ENCODE peak calls at places on chromosomes 5 and 9, in nine cellular contexts. One of them, this sample, is unnamed.

GRCh38 chr9:128127568-128127989 is at the start of gene PTGES2:
- DNase-seq in right cardiac atrium: peak; percentile 88
- DNase-seq in GM23338: peak; percentile 83
- DNase-seq in adrenal gland: peak; percentile 81
- DNase-seq in fibroblast of lung: peak; percentile 81
- DNase-seq in lung: peak; percentile 79
- DNase-seq in OCI-LY7: peak; percentile 89
- DNase-seq in CD8-positive, alpha-beta T cell: peak; percentile 86
- DNase-seq in right lobe of liver: peak; percentile 91
- DNase-seq in this sample: peak; percentile 90

GRCh38 chr9:117178596-117179111 is 236.2 kb downstream of the ASTN2 start:
- DNase-seq in right cardiac atrium: no peak
- DNase-seq in GM23338: no peak
- DNase-seq in adrenal gland: no peak
- DNase-seq in fibroblast of lung: peak; percentile 41
- DNase-seq in lung: no peak
- DNase-seq in OCI-LY7: no peak
- DNase-seq in CD8-positive, alpha-beta T cell: no peak
- DNase-seq in right lobe of liver: no peak
- DNase-seq in this sample: no peak

GRCh38 chr9:98657897-98658296 is 50.8 kb downstream of the GABBR2 start:
- DNase-seq in right cardiac atrium: no peak
- DNase-seq in GM23338: no peak
- DNase-seq in adrenal gland: no peak
- DNase-seq in fibroblast of lung: peak; percentile 84
- DNase-seq in lung: no peak
- DNase-seq in OCI-LY7: no peak
- DNase-seq in CD8-positive, alpha-beta T cell: no peak
- DNase-seq in right lobe of liver: no peak
- DNase-seq in this sample: no peak

GRCh38 chr5:128693779-128694178 is 155.7 kb upstream of the FBN2 start:
- DNase-seq in right cardiac atrium: no peak
- DNase-seq in GM23338: no peak
- DNase-seq in adrenal gland: no peak
- DNase-seq in fibroblast of lung: peak; percentile 23
- DNase-seq in lung: no peak
- DNase-seq in OCI-LY7: no peak
- DNase-seq in CD8-positive, alpha-beta T cell: no peak
- DNase-seq in right lobe of liver: no peak
- DNase-seq in this sample: no peak

GRCh38 chr9:20208156-20208555 is 414.1 kb downstream of the MLLT3 start:
- DNase-seq in right cardiac atrium: no peak
- DNase-seq in GM23338: no peak
- DNase-seq in adrenal gland: no peak
- DNase-seq in fibroblast of lung: no peak
- DNase-seq in lung: no peak
- DNase-seq in OCI-LY7: no peak
- DNase-seq in CD8-positive, alpha-beta T cell: no peak
- DNase-seq in right lobe of liver: no peak
- DNase-seq in this sample: no peak

GRCh38 chr5:126354012-126354856 is 69.0 kb upstream of the GRAMD2B start:
- DNase-seq in right cardiac atrium: no peak
- DNase-seq in GM23338: peak; percentile 45
- DNase-seq in adrenal gland: no peak
- DNase-seq in fibroblast of lung: peak; percentile 99
- DNase-seq in lung: no peak
- DNase-seq in OCI-LY7: peak; percentile 46
- DNase-seq in CD8-positive, alpha-beta T cell: no peak
- DNase-seq in right lobe of liver: no peak
- DNase-seq in this sample: no peak

GRCh38 chr9:108776920-108777650 is 78.7 kb downstream of the ACTL7B start:
- DNase-seq in right cardiac atrium: no peak
- DNase-seq in GM23338: peak; percentile 59
- DNase-seq in adrenal gland: no peak
- DNase-seq in fibroblast of lung: peak; percentile 89
- DNase-seq in lung: no peak
- DNase-seq in OCI-LY7: no peak
- DNase-seq in CD8-positive, alpha-beta T cell: no peak
- DNase-seq in right lobe of liver: no peak
- DNase-seq in this sample: no peak

GRCh38 chr5:33537240-33537639 is 96.5 kb downstream of the TARS1 start:
- DNase-seq in right cardiac atrium: no peak
- DNase-seq in GM23338: no peak
- DNase-seq in adrenal gland: peak; percentile 13
- DNase-seq in fibroblast of lung: peak; percentile 20
- DNase-seq in lung: no peak
- DNase-seq in OCI-LY7: no peak
- DNase-seq in CD8-positive, alpha-beta T cell: no peak
- DNase-seq in right lobe of liver: no peak
- DNase-seq in this sample: no peak

GRCh38 chr5:13470256-13470655 is 474.2 kb downstream of the DNAH5 start:
- DNase-seq in right cardiac atrium: no peak
- DNase-seq in GM23338: no peak
- DNase-seq in adrenal gland: no peak
- DNase-seq in fibroblast of lung: no peak
- DNase-seq in lung: no peak
- DNase-seq in OCI-LY7: no peak
- DNase-seq in CD8-positive, alpha-beta T cell: no peak
- DNase-seq in right lobe of liver: no peak
- DNase-seq in this sample: no peak

GRCh38 chr5:16856531-16856930 is 79.6 kb downstream of the MYO10 start:
- DNase-seq in right cardiac atrium: no peak
- DNase-seq in GM23338: no peak
- DNase-seq in adrenal gland: no peak
- DNase-seq in fibroblast of lung: peak; percentile 64
- DNase-seq in lung: no peak
- DNase-seq in OCI-LY7: no peak
- DNase-seq in CD8-positive, alpha-beta T cell: no peak
- DNase-seq in right lobe of liver: no peak
- DNase-seq in this sample: no peak

GRCh38 chr9:34633166-34633565 is 4.3 kb upstream of the ARID3C start:
- DNase-seq in right cardiac atrium: no peak
- DNase-seq in GM23338: no peak
- DNase-seq in adrenal gland: no peak
- DNase-seq in fibroblast of lung: no peak
- DNase-seq in lung: no peak
- DNase-seq in OCI-LY7: no peak
- DNase-seq in CD8-positive, alpha-beta T cell: no peak
- DNase-seq in right lobe of liver: no peak
- DNase-seq in this sample: no peak

GRCh38 chr5:86977185-86977584 is 290.5 kb upstream of the RASA1 start:
- DNase-seq in right cardiac atrium: no peak
- DNase-seq in GM23338: no peak
- DNase-seq in adrenal gland: no peak
- DNase-seq in fibroblast of lung: no peak
- DNase-seq in lung: no peak
- DNase-seq in OCI-LY7: no peak
- DNase-seq in CD8-positive, alpha-beta T cell: no peak
- DNase-seq in right lobe of liver: no peak
- DNase-seq in this sample: no peak

GRCh38 chr5:59799668-59800374 is 93.7 kb downstream of the PDE4D start:
- DNase-seq in right cardiac atrium: no peak
- DNase-seq in GM23338: peak; percentile 74
- DNase-seq in adrenal gland: no peak
- DNase-seq in fibroblast of lung: no peak
- DNase-seq in lung: no peak
- DNase-seq in OCI-LY7: peak; percentile 78
- DNase-seq in CD8-positive, alpha-beta T cell: no peak
- DNase-seq in right lobe of liver: no peak
- DNase-seq in this sample: no peak

GRCh38 chr9:134265078-134265477 is 61.2 kb upstream of the RXRA start:
- DNase-seq in right cardiac atrium: no peak
- DNase-seq in GM23338: no peak
- DNase-seq in adrenal gland: no peak
- DNase-seq in fibroblast of lung: no peak
- DNase-seq in lung: no peak
- DNase-seq in OCI-LY7: no peak
- DNase-seq in CD8-positive, alpha-beta T cell: no peak
- DNase-seq in right lobe of liver: peak; percentile 84
- DNase-seq in this sample: no peak

GRCh38 chr9:134268308-134268724 is 57.9 kb upstream of the RXRA start:
- DNase-seq in right cardiac atrium: no peak
- DNase-seq in GM23338: no peak
- DNase-seq in adrenal gland: no peak
- DNase-seq in fibroblast of lung: no peak
- DNase-seq in lung: no peak
- DNase-seq in OCI-LY7: peak; percentile 76
- DNase-seq in CD8-positive, alpha-beta T cell: no peak
- DNase-seq in right lobe of liver: no peak
- DNase-seq in this sample: no peak

GRCh38 chr9:134266418-134266817 is 59.8 kb upstream of the RXRA start:
- DNase-seq in right cardiac atrium: no peak
- DNase-seq in GM23338: no peak
- DNase-seq in adrenal gland: no peak
- DNase-seq in fibroblast of lung: no peak
- DNase-seq in lung: no peak
- DNase-seq in OCI-LY7: no peak
- DNase-seq in CD8-positive, alpha-beta T cell: no peak
- DNase-seq in right lobe of liver: no peak
- DNase-seq in this sample: no peak

GRCh38 chr9:134264169-134264568 is 62.1 kb upstream of the RXRA start:
- DNase-seq in right cardiac atrium: no peak
- DNase-seq in GM23338: no peak
- DNase-seq in adrenal gland: no peak
- DNase-seq in fibroblast of lung: no peak
- DNase-seq in lung: no peak
- DNase-seq in OCI-LY7: no peak
- DNase-seq in CD8-positive, alpha-beta T cell: no peak
- DNase-seq in right lobe of liver: peak; percentile 52
- DNase-seq in this sample: no peak

GRCh38 chr9:134267305-134268265 is 58.7 kb upstream of the RXRA start:
- DNase-seq in right cardiac atrium: no peak
- DNase-seq in GM23338: peak; percentile 44
- DNase-seq in adrenal gland: peak; percentile 79
- DNase-seq in fibroblast of lung: no peak
- DNase-seq in lung: no peak
- DNase-seq in OCI-LY7: no peak
- DNase-seq in CD8-positive, alpha-beta T cell: no peak
- DNase-seq in right lobe of liver: peak; percentile 96
- DNase-seq in this sample: no peak
- H3K4me1 ChIP-seq in right cardiac atrium: peaks cover 5% of the 10 kb centered on the region
- H3K4me1 ChIP-seq in GM23338: no peaks in the 10 kb centered on the region
- H3K4me1 ChIP-seq in adrenal gland: peaks cover 6% of the 10 kb centered on the region
- H3K4me1 ChIP-seq in fibroblast of lung: no peaks in the 10 kb centered on the region
- H3K4me1 ChIP-seq in lung: no peaks in the 10 kb centered on the region
- H3K4me1 ChIP-seq in OCI-LY7: peaks cover 15% of the 10 kb centered on the region
- H3K4me1 ChIP-seq in CD8-positive, alpha-beta T cell: no peaks in the 10 kb centered on the region
- H3K4me1 ChIP-seq in right lobe of liver: peaks cover 61% of the 10 kb centered on the region
- H3K4me1 ChIP-seq in this sample: no peaks in the 10 kb centered on the region

DNA sequence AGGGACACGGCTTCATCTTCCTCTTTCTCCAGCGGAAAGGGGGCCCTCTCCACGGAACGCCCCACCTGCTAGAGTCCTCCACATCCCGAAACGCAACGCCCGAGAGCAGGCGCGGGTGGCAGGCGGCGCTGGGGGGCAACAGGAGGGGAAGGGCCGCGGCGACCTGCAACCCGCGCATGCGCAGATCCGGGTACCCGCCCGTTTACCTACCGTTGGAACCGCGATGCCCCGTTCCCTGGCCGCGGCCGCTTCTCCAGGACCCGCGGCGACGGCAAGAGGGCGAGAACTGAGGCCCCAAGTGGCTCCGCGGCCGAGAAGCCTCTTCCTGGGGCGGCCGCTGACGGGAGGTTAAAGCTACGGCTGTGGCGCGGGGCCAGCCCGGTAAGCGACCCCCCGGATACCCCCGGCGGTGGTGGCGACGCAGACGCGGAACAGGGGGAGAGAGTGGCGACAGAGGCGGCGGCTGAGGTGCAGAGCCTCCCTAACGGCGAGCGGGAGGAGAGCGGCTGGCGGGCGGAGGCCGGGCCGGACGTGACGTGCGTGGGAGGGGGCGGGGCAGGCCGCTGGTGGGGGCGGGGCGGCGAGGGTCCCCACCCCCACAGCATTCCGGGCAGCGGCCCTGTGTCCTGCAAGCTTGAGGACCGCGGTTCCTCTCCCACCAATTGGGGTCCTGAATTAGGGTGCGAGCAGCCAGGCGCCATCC is at the start of gene FAM13B:
- DNase-seq in right cardiac atrium: peak; percentile 83
- DNase-seq in GM23338: peak; percentile 76
- DNase-seq in adrenal gland: peak; percentile 80
- DNase-seq in fibroblast of lung: peak; percentile 56
- DNase-seq in lung: peak; percentile 77
- DNase-seq in OCI-LY7: peak; percentile 86
- DNase-seq in CD8-positive, alpha-beta T cell: peak; percentile 87
- DNase-seq in right lobe of liver: peak; percentile 89
- DNase-seq in this sample: peak; percentile 85
- H3K4me1 ChIP-seq in right cardiac atrium: peaks cover 3% of the 10 kb centered on the region
- H3K4me1 ChIP-seq in GM23338: peaks cover 23% of the 10 kb centered on the region
- H3K4me1 ChIP-seq in adrenal gland: peaks cover 31% of the 10 kb centered on the region
- H3K4me1 ChIP-seq in fibroblast of lung: peaks cover 4% of the 10 kb centered on the region
- H3K4me1 ChIP-seq in lung: peaks cover 12% of the 10 kb centered on the region
- H3K4me1 ChIP-seq in OCI-LY7: peaks cover 65% of the 10 kb centered on the region
- H3K4me1 ChIP-seq in CD8-positive, alpha-beta T cell: peaks cover 55% of the 10 kb centered on the region
- H3K4me1 ChIP-seq in right lobe of liver: peaks cover 23% of the 10 kb centered on the region
- H3K4me1 ChIP-seq in this sample: peaks cover 23% of the 10 kb centered on the region

DNA sequence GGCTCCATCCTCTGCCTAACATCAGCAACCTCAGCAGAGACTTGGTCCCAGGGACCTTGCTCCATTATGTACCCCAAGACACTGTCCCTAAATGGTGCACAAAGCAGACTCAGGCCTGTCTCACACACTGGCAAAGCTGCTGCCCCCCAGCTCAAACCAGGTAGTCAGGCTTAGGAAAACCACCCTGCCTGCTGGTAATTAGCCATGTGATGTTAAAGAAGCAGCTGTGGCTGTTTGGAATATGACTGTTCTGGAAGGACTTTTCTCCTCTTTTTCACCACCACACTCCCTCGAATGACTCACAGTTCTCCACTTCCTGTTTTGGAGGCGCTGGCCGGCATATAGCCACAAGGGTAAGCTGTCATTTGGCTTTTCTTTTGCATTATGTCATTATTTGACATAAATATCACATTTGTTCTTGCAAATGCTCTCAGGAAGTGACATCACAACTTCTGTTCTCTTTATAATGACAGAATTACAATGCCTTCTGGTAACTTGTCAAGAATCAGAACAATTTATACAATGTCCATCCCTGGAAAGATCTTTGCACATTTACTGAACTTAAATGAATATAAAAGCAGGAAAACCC is 113.9 kb downstream of the SUSD1 start:
- DNase-seq in right cardiac atrium: peak; percentile 70
- DNase-seq in GM23338: no peak
- DNase-seq in adrenal gland: peak; percentile 70
- DNase-seq in fibroblast of lung: peak; percentile 99
- DNase-seq in lung: peak; percentile 57
- DNase-seq in OCI-LY7: no peak
- DNase-seq in CD8-positive, alpha-beta T cell: no peak
- DNase-seq in right lobe of liver: no peak
- DNase-seq in this sample: peak; percentile 89
- H3K4me1 ChIP-seq in right cardiac atrium: peaks cover 11% of the 10 kb centered on the region
- H3K4me1 ChIP-seq in GM23338: peaks cover 13% of the 10 kb centered on the region
- H3K4me1 ChIP-seq in adrenal gland: peaks cover 11% of the 10 kb centered on the region
- H3K4me1 ChIP-seq in fibroblast of lung: peaks cover 32% of the 10 kb centered on the region
- H3K4me1 ChIP-seq in lung: peaks cover 13% of the 10 kb centered on the region
- H3K4me1 ChIP-seq in OCI-LY7: no peaks in the 10 kb centered on the region
- H3K4me1 ChIP-seq in CD8-positive, alpha-beta T cell: peaks cover 7% of the 10 kb centered on the region
- H3K4me1 ChIP-seq in right lobe of liver: peaks cover 44% of the 10 kb centered on the region
- H3K4me1 ChIP-seq in this sample: peaks cover 4% of the 10 kb centered on the region

DNA sequence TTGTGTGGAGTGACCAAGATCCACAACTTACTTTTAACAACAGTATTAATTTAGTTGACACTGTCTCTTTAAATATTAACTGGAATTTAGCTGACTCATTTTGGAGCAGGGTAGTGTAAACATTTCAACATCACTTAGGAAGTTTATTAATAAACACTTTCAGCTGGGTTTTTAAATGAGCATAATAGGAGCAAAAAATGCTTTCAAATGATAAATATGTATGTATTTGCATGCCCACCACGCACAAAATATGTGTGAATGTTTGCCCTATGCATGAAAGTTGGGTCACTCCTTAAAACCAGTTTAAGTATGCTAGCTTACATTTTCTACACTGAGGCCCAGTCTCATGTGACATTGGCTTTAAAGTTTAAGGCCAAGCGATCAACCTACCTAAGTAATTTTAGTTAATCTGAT is 2.9 kb downstream of the ZFAND5 start:
- DNase-seq in right cardiac atrium: no peak
- DNase-seq in GM23338: no peak
- DNase-seq in adrenal gland: no peak
- DNase-seq in fibroblast of lung: peak; percentile 31
- DNase-seq in lung: no peak
- DNase-seq in OCI-LY7: no peak
- DNase-seq in CD8-positive, alpha-beta T cell: no peak
- DNase-seq in right lobe of liver: no peak
- DNase-seq in this sample: no peak
- H3K4me1 ChIP-seq in right cardiac atrium: no peaks in the 10 kb centered on the region
- H3K4me1 ChIP-seq in GM23338: peaks cover 40% of the 10 kb centered on the region
- H3K4me1 ChIP-seq in adrenal gland: peaks cover 38% of the 10 kb centered on the region
- H3K4me1 ChIP-seq in fibroblast of lung: peaks cover 3% of the 10 kb centered on the region
- H3K4me1 ChIP-seq in lung: peaks cover 27% of the 10 kb centered on the region
- H3K4me1 ChIP-seq in OCI-LY7: peaks cover 25% of the 10 kb centered on the region
- H3K4me1 ChIP-seq in CD8-positive, alpha-beta T cell: peaks cover 62% of the 10 kb centered on the region
- H3K4me1 ChIP-seq in right lobe of liver: peaks cover 43% of the 10 kb centered on the region
- H3K4me1 ChIP-seq in this sample: peaks cover 39% of the 10 kb centered on the region